ENCODE peak calls at places on chromosomes 2 and 18, in nine cellular contexts. Q is fibroblast of lung, O is Calu3, R is dorsolateral prefrontal cortex, J is B cell, U is NB4, B is fibroblast of the aortic adventitia, K is heart right ventricle, P is endodermal cell. D is an unnamed sample.

GRCh38 chr2:98805412-98806265 is 74.7 kb upstream of the MGAT4A start:
- DNase-seq in Q (peak), O (no peak), R (no peak), J (no peak), U (peak), B (peak), K (no peak), P (peak), D (peak)

GRCh38 chr2:169108098-169108884 is 38.9 kb downstream of the DHRS9 start:
- DNase-seq in Q (no peak), O (no peak), R (no peak), J (no peak), U (peak), B (no peak), K (no peak), P (no peak), D (no peak)

GRCh38 chr2:230693411-230693810 is 19.2 kb upstream of the CAB39 start:
- DNase-seq in Q (no peak), O (no peak), R (no peak), J (no peak), U (no peak), B (no peak), K (no peak), P (no peak), D (no peak)

GRCh38 chr18:80171190-80171872 is 62.3 kb downstream of the ADNP2 start:
- DNase-seq in Q (peak), O (peak), R (peak), J (peak), U (peak), B (peak), K (peak), P (peak), D (no peak)

GRCh38 chr2:112150447-112150846 is 12.3 kb downstream of the FBLN7 start:
- DNase-seq in Q (peak), O (no peak), R (no peak), J (no peak), U (no peak), B (peak), K (no peak), P (no peak), D (peak)

GRCh38 chr2:100052645-100053044 is 89.7 kb downstream of the AFF3 start:
- DNase-seq in Q (no peak), O (no peak), R (no peak), J (no peak), U (no peak), B (no peak), K (no peak), P (no peak), D (no peak)

GRCh38 chr2:232299084-232299483 is 79.5 kb upstream of the ALPP start:
- DNase-seq in Q (no peak), O (no peak), R (no peak), J (no peak), U (peak), B (no peak), K (no peak), P (no peak), D (no peak)

GRCh38 chr2:160730296-160730995 is 236.8 kb upstream of the RBMS1 start:
- DNase-seq in Q (no peak), O (no peak), R (no peak), J (no peak), U (no peak), B (no peak), K (no peak), P (no peak), D (no peak)

GRCh38 chr2:233940376-233941276 is 23.5 kb downstream of the TRPM8 start:
- DNase-seq in Q (no peak), O (peak), R (no peak), J (no peak), U (no peak), B (no peak), K (no peak), P (no peak), D (no peak)

GRCh38 chr2:133414486-133415209 is 153.6 kb downstream of the NCKAP5 start:
- DNase-seq in Q (peak), O (no peak), R (no peak), J (no peak), U (no peak), B (peak), K (no peak), P (no peak), D (no peak)

GRCh38 chr2:168529900-168530561 is 74.0 kb downstream of the CERS6 start:
- DNase-seq in Q (peak), O (no peak), R (no peak), J (no peak), U (peak), B (no peak), K (no peak), P (no peak), D (no peak)

GRCh38 chr2:136319227-136319626 is 201.3 kb upstream of the CXCR4 start:
- DNase-seq in Q (no peak), O (no peak), R (no peak), J (no peak), U (peak), B (no peak), K (no peak), P (peak), D (no peak)

GRCh38 chr18:470661-471501 is 29.6 kb downstream of the COLEC12 start:
- DNase-seq in Q (peak), O (no peak), R (no peak), J (no peak), U (peak), B (peak), K (no peak), P (no peak), D (no peak)

GRCh38 chr2:37230581-37230980 is 815 bp downstream of the CEBPZ start:
- DNase-seq in Q (peak), O (no peak), R (no peak), J (no peak), U (peak), B (peak), K (no peak), P (peak), D (no peak)

GRCh38 chr2:88199912-88200682 is 30.0 kb downstream of the THNSL2 start:
- DNase-seq in Q (peak), O (peak), R (peak), J (peak), U (peak), B (no peak), K (peak), P (peak), D (no peak)

GRCh38 chr2:72993585-72994280 is 76.4 kb downstream of the EMX1 start:
- DNase-seq in Q (no peak), O (no peak), R (no peak), J (no peak), U (no peak), B (no peak), K (no peak), P (peak), D (peak)

GRCh38 chr2:62556082-62556481 is 50.1 kb upstream of the TMEM17 start:
- DNase-seq in Q (no peak), O (no peak), R (no peak), J (no peak), U (no peak), B (no peak), K (no peak), P (no peak), D (no peak)

GRCh38 chr2:215860076-215860475 is 153.3 kb downstream of the MREG start:
- DNase-seq in Q (peak), O (no peak), R (no peak), J (no peak), U (no peak), B (no peak), K (no peak), P (no peak), D (no peak)

GRCh38 chr2:43605851-43606250 is 10.0 kb upstream of the THADA start:
- DNase-seq in Q (peak), O (no peak), R (no peak), J (no peak), U (no peak), B (peak), K (no peak), P (no peak), D (no peak)

GRCh38 chr2:96926791-96927190 is 56.9 kb upstream of the SEMA4C start:
- DNase-seq in Q (no peak), O (no peak), R (peak), J (no peak), U (no peak), B (no peak), K (no peak), P (no peak), D (no peak)

GRCh38 chr2:63849381-63850203 is 7.9 kb downstream of the UGP2 start:
- DNase-seq in Q (peak), O (no peak), R (no peak), J (no peak), U (no peak), B (peak), K (no peak), P (peak), D (no peak)

GRCh38 chr2:172072279-172072678 is 13.0 kb upstream of the DLX1 start:
- DNase-seq in Q (no peak), O (no peak), R (no peak), J (no peak), U (no peak), B (no peak), K (no peak), P (no peak), D (no peak)

GRCh38 chr2:171469176-171469575 is 35.1 kb downstream of the DCAF17 start:
- DNase-seq in Q (peak), O (no peak), R (no peak), J (no peak), U (no peak), B (no peak), K (no peak), P (no peak), D (no peak)

GRCh38 chr2:224195954-224196571 is 157.0 kb upstream of the SERPINE2 start:
- DNase-seq in Q (no peak), O (no peak), R (peak), J (no peak), U (no peak), B (peak), K (no peak), P (no peak), D (no peak)

GRCh38 chr18:55779461-55779710 is 191.4 kb upstream of the TCF4 start:
- DNase-seq in Q (no peak), O (no peak), R (no peak), J (peak), U (no peak), B (no peak), K (peak), P (no peak), D (no peak)

GRCh38 chr18:49486617-49486958 is 446 bp downstream of the C18orf32 start:
- DNase-seq in Q (peak), O (no peak), R (no peak), J (no peak), U (no peak), B (peak), K (no peak), P (no peak), D (no peak)

DNA sequence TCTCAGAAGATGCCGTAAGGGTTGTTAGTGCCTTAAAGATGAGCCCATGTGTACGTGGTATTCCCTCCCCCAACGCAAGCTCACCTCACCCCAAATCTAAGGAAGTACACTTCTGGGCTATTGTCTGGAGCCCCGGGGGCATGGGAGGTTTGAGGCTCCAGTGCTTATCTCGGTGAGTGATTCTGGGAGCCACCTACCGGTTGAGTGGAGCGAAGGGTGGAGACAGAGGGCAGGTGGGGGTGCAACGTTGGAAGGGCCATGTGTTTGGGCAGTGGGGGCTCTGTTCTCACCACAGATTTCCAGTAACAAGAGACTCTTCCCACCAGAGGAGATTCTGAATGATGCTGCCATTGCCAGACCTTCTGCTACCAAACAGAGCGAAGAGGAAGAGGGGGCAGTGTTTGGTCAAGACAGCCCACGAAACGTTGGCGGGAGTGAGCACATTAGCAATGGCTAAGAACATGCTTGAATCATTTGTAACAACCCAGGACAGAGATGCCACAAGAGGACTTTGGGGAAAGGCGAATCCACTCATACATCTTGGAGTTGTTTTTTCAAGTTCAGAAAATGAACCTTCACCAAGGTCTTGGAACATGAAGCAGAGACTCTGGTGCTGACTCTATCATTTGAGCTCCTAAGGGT is 38.7 kb downstream of the TWIST2 start:
- DNase-seq in Q (no peak), O (no peak), R (no peak), J (no peak), U (no peak), B (no peak), K (no peak), P (no peak), D (no peak)
- TF ChIP-seq CTCF in Q (no peak), O (peak), R (no peak), J (no peak), U (peak), B (no peak), K (no peak), P (no peak), D (no peak)

DNA sequence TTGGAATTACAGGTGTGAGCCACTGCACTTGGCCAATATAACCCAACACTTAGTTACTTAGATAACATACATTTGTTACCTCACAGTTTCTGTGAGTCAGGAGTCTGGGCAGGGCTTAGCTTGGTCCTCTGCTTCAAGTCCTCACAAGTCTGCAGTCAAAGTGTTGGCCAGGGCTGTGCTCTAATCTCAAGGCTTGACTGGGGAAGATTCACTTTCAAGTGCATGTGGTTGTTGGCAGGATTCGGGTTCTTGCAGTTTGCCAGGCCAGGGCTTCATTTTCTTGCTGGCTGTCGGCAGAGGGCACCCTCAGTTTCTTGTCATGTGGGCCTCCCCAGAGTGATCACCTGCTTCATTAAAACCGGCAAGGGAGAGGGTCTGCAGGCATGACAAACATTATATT is 103.7 kb downstream of the SLC4A3 start:
- DNase-seq in Q (no peak), O (peak), R (no peak), J (no peak), U (no peak), B (no peak), K (no peak), P (no peak), D (peak)
- TF ChIP-seq CTCF in Q (no peak), O (no peak), R (no peak), J (no peak), U (no peak), B (no peak), K (no peak), P (no peak), D (no peak)

GRCh38 chr2:129761569-129762021 is 217.9 kb upstream of the RAB6C start:
- DNase-seq in Q (no peak), O (no peak), R (no peak), J (no peak), U (no peak), B (no peak), K (no peak), P (peak), D (peak)

GRCh38 chr2:129762386-129763189 is 216.9 kb upstream of the RAB6C start:
- DNase-seq in Q (no peak), O (no peak), R (no peak), J (no peak), U (no peak), B (no peak), K (no peak), P (peak), D (peak)

GRCh38 chr2:129759186-129760010 is 220.1 kb upstream of the RAB6C start:
- DNase-seq in Q (no peak), O (no peak), R (no peak), J (no peak), U (no peak), B (no peak), K (no peak), P (peak), D (peak)

GRCh38 chr2:129758461-129759185 is 220.8 kb upstream of the RAB6C start:
- DNase-seq in Q (no peak), O (no peak), R (no peak), J (no peak), U (peak), B (peak), K (no peak), P (peak), D (peak)

DNA sequence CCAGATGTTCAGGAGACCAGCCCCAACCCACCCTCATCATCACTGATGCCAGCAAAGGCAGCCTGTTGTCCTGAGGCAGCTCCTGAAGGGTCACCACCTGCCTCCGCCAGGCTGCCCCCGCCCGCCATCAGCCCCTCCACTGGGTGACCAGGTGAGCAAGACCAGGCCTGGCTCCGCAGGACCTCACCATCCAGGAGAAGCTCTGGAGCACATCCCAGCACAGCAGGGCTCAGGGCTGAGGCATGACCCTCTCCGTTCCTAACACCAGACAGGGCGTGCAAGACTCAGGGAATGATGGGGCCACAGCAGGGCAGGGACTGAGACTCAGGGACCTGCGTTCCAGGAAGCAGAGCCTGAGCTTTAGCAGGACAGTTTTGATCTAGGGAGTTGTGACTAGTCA is 218.8 kb upstream of the RAB6C start:
- DNase-seq in Q (no peak), O (no peak), R (no peak), J (no peak), U (no peak), B (no peak), K (no peak), P (no peak), D (peak)
- TF ChIP-seq CTCF in Q (no peak), O (no peak), R (no peak), J (no peak), U (no peak), B (no peak), K (no peak), P (no peak), D (no peak)

DNA sequence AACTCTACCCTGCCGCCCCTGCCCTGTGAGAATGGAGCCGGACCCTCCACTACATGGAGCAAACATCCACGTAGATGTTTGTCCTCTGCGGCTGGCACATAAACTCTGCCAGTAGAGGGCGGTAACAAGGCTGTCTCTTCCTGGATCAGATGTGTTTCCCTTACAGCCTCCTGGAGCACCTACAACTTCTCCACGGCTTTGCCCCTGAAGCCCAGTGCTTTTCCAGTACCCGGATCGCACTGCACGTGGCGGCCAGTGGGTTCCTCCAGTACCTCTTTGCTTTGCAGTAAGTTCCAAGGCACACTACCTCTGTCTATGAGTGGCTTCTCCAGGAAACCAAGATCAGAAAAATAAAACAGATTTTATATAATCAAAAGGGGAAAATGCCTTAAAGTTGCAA is 651.3 kb downstream of the DCDC2C start:
- DNase-seq in Q (no peak), O (no peak), R (no peak), J (peak), U (peak), B (no peak), K (no peak), P (peak), D (no peak)
- TF ChIP-seq CTCF in Q (no peak), O (no peak), R (no peak), J (no peak), U (peak), B (no peak), K (no peak), P (peak), D (peak)

DNA sequence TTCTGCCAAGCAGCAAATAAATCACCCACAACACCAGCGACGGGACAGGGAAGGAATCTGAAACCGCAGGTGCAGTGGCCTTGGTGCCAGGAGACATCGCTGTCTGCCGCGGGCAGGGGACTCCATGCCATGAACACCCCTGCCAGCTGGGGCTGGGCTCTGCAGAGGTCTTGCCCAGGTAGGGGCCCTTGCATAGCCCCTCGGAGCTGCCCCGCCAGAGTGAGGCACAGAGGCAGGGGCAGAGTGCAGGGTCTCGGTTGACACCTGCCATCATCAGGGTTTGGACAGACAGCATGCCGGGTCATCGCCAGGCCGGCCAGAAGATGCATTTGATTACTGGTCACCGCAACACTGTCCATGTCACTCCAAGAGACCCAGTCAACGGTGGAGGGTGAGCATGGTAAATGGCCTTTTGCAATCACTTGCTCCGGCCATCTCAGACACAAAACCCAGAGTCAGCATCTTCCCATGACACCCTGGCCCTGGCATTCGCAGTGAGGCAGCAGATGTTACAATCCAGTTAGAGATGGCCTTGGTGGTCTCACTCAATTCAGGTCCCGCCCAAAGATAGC is 255.5 kb downstream of the NDUFA10 start:
- DNase-seq in Q (no peak), O (no peak), R (no peak), J (no peak), U (no peak), B (no peak), K (no peak), P (no peak), D (no peak)
- TF ChIP-seq CTCF in Q (no peak), O (no peak), R (no peak), J (no peak), U (no peak), B (no peak), K (no peak), P (no peak), D (no peak)

GRCh38 chr18:58661423-58661822 is 9.8 kb upstream of the MALT1 start:
- DNase-seq in Q (no peak), O (no peak), R (no peak), J (no peak), U (no peak), B (peak), K (no peak), P (no peak), D (no peak)
- TF ChIP-seq CTCF in Q (peak), O (no peak), R (no peak), J (no peak), U (no peak), B (peak), K (peak), P (peak), D (peak)

D was measured in osteocyte.